ENCODE peak calls at places on chromosomes 2 and 18, in ten cellular contexts. One of them, this sample, is unnamed.
A peak's percentile ranks its signal among the peaks of the same experiment; 100 is the strongest.

GRCh38 chr2:240192661-240193060 is 52.2 kb upstream of the OTOS start:
- DNase-seq in NB4: no peak
- DNase-seq in tibial nerve: no peak
- DNase-seq in right lobe of liver: no peak
- DNase-seq in A549: no peak
- DNase-seq in IMR-90: no peak
- DNase-seq in lower leg skin: no peak
- DNase-seq in HepG2: no peak
- DNase-seq in body of pancreas: no peak
- DNase-seq in esophagus squamous epithelium: no peak
- DNase-seq in this sample: no peak

GRCh38 chr2:10820562-10820961 is 8.0 kb upstream of the PDIA6 start:
- DNase-seq in NB4: no peak
- DNase-seq in tibial nerve: no peak
- DNase-seq in right lobe of liver: no peak
- DNase-seq in A549: no peak
- DNase-seq in IMR-90: no peak
- DNase-seq in lower leg skin: peak; percentile 78
- DNase-seq in HepG2: no peak
- DNase-seq in body of pancreas: peak; percentile 48
- DNase-seq in esophagus squamous epithelium: no peak
- DNase-seq in this sample: no peak

GRCh38 chr2:176536739-176537138 is 267.5 kb downstream of the MTX2 start:
- DNase-seq in NB4: no peak
- DNase-seq in tibial nerve: no peak
- DNase-seq in right lobe of liver: no peak
- DNase-seq in A549: no peak
- DNase-seq in IMR-90: no peak
- DNase-seq in lower leg skin: no peak
- DNase-seq in HepG2: no peak
- DNase-seq in body of pancreas: no peak
- DNase-seq in esophagus squamous epithelium: no peak
- DNase-seq in this sample: no peak

GRCh38 chr18:9526458-9526857 is 51.1 kb downstream of the RALBP1 start:
- DNase-seq in NB4: no peak
- DNase-seq in tibial nerve: no peak
- DNase-seq in right lobe of liver: no peak
- DNase-seq in A549: no peak
- DNase-seq in IMR-90: no peak
- DNase-seq in lower leg skin: no peak
- DNase-seq in HepG2: no peak
- DNase-seq in body of pancreas: no peak
- DNase-seq in esophagus squamous epithelium: no peak
- DNase-seq in this sample: no peak

GRCh38 chr2:201959626-201960025 is 74.0 kb upstream of the FZD7 start:
- DNase-seq in NB4: no peak
- DNase-seq in tibial nerve: no peak
- DNase-seq in right lobe of liver: no peak
- DNase-seq in A549: no peak
- DNase-seq in IMR-90: no peak
- DNase-seq in lower leg skin: no peak
- DNase-seq in HepG2: no peak
- DNase-seq in body of pancreas: no peak
- DNase-seq in esophagus squamous epithelium: no peak
- DNase-seq in this sample: no peak

GRCh38 chr2:227653419-227653818 is 13.2 kb upstream of the SCYGR5 start:
- DNase-seq in NB4: no peak
- DNase-seq in tibial nerve: no peak
- DNase-seq in right lobe of liver: peak; percentile 37
- DNase-seq in A549: peak; percentile 93
- DNase-seq in IMR-90: peak; percentile 27
- DNase-seq in lower leg skin: no peak
- DNase-seq in HepG2: peak; percentile 84
- DNase-seq in body of pancreas: no peak
- DNase-seq in esophagus squamous epithelium: no peak
- DNase-seq in this sample: no peak

GRCh38 chr2:167637726-167638125 is 609.7 kb downstream of the STK39 start:
- DNase-seq in NB4: no peak
- DNase-seq in tibial nerve: no peak
- DNase-seq in right lobe of liver: no peak
- DNase-seq in A549: no peak
- DNase-seq in IMR-90: no peak
- DNase-seq in lower leg skin: no peak
- DNase-seq in HepG2: no peak
- DNase-seq in body of pancreas: no peak
- DNase-seq in esophagus squamous epithelium: no peak
- DNase-seq in this sample: no peak

GRCh38 chr18:48785091-48785614 is 165.6 kb downstream of the SMAD7 start:
- DNase-seq in NB4: peak; percentile 46
- DNase-seq in tibial nerve: no peak
- DNase-seq in right lobe of liver: peak; percentile 40
- DNase-seq in A549: no peak
- DNase-seq in IMR-90: no peak
- DNase-seq in lower leg skin: no peak
- DNase-seq in HepG2: no peak
- DNase-seq in body of pancreas: no peak
- DNase-seq in esophagus squamous epithelium: no peak
- DNase-seq in this sample: no peak

GRCh38 chr2:177830881-177831386 is 241.6 kb downstream of the PDE11A start:
- DNase-seq in NB4: no peak
- DNase-seq in tibial nerve: no peak
- DNase-seq in right lobe of liver: no peak
- DNase-seq in A549: no peak
- DNase-seq in IMR-90: no peak
- DNase-seq in lower leg skin: no peak
- DNase-seq in HepG2: no peak
- DNase-seq in body of pancreas: no peak
- DNase-seq in esophagus squamous epithelium: no peak
- DNase-seq in this sample: no peak

GRCh38 chr2:98543214-98543613 is 65.1 kb downstream of the COA5 start:
- DNase-seq in NB4: no peak
- DNase-seq in tibial nerve: no peak
- DNase-seq in right lobe of liver: no peak
- DNase-seq in A549: no peak
- DNase-seq in IMR-90: no peak
- DNase-seq in lower leg skin: no peak
- DNase-seq in HepG2: no peak
- DNase-seq in body of pancreas: no peak
- DNase-seq in esophagus squamous epithelium: no peak
- DNase-seq in this sample: no peak

GRCh38 chr18:79540161-79540913 is 139.3 kb upstream of the CTDP1 start:
- DNase-seq in NB4: no peak
- DNase-seq in tibial nerve: no peak
- DNase-seq in right lobe of liver: no peak
- DNase-seq in A549: no peak
- DNase-seq in IMR-90: no peak
- DNase-seq in lower leg skin: peak; percentile 83
- DNase-seq in HepG2: no peak
- DNase-seq in body of pancreas: no peak
- DNase-seq in esophagus squamous epithelium: no peak
- DNase-seq in this sample: no peak

GRCh38 chr2:224284134-224284946 is 117.6 kb downstream of the FAM124B start:
- DNase-seq in NB4: peak; percentile 47
- DNase-seq in tibial nerve: no peak
- DNase-seq in right lobe of liver: no peak
- DNase-seq in A549: peak; percentile 59
- DNase-seq in IMR-90: peak; percentile 25
- DNase-seq in lower leg skin: no peak
- DNase-seq in HepG2: peak; percentile 73
- DNase-seq in body of pancreas: no peak
- DNase-seq in esophagus squamous epithelium: no peak
- DNase-seq in this sample: peak; percentile 58

GRCh38 chr2:54680397-54681032 is 42.9 kb upstream of the EML6 start:
- DNase-seq in NB4: peak; percentile 61
- DNase-seq in tibial nerve: no peak
- DNase-seq in right lobe of liver: no peak
- DNase-seq in A549: no peak
- DNase-seq in IMR-90: peak; percentile 45
- DNase-seq in lower leg skin: no peak
- DNase-seq in HepG2: no peak
- DNase-seq in body of pancreas: no peak
- DNase-seq in esophagus squamous epithelium: no peak
- DNase-seq in this sample: no peak

GRCh38 chr2:46460241-46460921 is 19.0 kb upstream of the TMEM247 start:
- DNase-seq in NB4: no peak
- DNase-seq in tibial nerve: peak; percentile 58
- DNase-seq in right lobe of liver: no peak
- DNase-seq in A549: no peak
- DNase-seq in IMR-90: no peak
- DNase-seq in lower leg skin: no peak
- DNase-seq in HepG2: peak; percentile 42
- DNase-seq in body of pancreas: peak; percentile 47
- DNase-seq in esophagus squamous epithelium: no peak
- DNase-seq in this sample: no peak

GRCh38 chr2:42585779-42586178 is 17.3 kb downstream of the MTA3 start:
- DNase-seq in NB4: no peak
- DNase-seq in tibial nerve: no peak
- DNase-seq in right lobe of liver: no peak
- DNase-seq in A549: no peak
- DNase-seq in IMR-90: no peak
- DNase-seq in lower leg skin: peak; percentile 23
- DNase-seq in HepG2: peak; percentile 57
- DNase-seq in body of pancreas: no peak
- DNase-seq in esophagus squamous epithelium: no peak
- DNase-seq in this sample: no peak

GRCh38 chr2:56244911-56245530 is 61.2 kb downstream of the CCDC85A start:
- DNase-seq in NB4: no peak
- DNase-seq in tibial nerve: no peak
- DNase-seq in right lobe of liver: no peak
- DNase-seq in A549: no peak
- DNase-seq in IMR-90: no peak
- DNase-seq in lower leg skin: no peak
- DNase-seq in HepG2: no peak
- DNase-seq in body of pancreas: no peak
- DNase-seq in esophagus squamous epithelium: no peak
- DNase-seq in this sample: no peak

GRCh38 chr18:4586729-4587128 is 131.6 kb upstream of the DLGAP1 start:
- DNase-seq in NB4: no peak
- DNase-seq in tibial nerve: no peak
- DNase-seq in right lobe of liver: no peak
- DNase-seq in A549: no peak
- DNase-seq in IMR-90: no peak
- DNase-seq in lower leg skin: no peak
- DNase-seq in HepG2: no peak
- DNase-seq in body of pancreas: no peak
- DNase-seq in esophagus squamous epithelium: no peak
- DNase-seq in this sample: no peak

GRCh38 chr2:239230318-239231052 is 170.3 kb downstream of the HDAC4 start:
- DNase-seq in NB4: peak; percentile 72
- DNase-seq in tibial nerve: no peak
- DNase-seq in right lobe of liver: peak; percentile 55
- DNase-seq in A549: no peak
- DNase-seq in IMR-90: no peak
- DNase-seq in lower leg skin: peak; percentile 83
- DNase-seq in HepG2: no peak
- DNase-seq in body of pancreas: no peak
- DNase-seq in esophagus squamous epithelium: no peak
- DNase-seq in this sample: no peak

GRCh38 chr2:241808051-241808450 is 942 bp upstream of the NEU4 start:
- DNase-seq in NB4: no peak
- DNase-seq in tibial nerve: peak; percentile 12
- DNase-seq in right lobe of liver: no peak
- DNase-seq in A549: no peak
- DNase-seq in IMR-90: no peak
- DNase-seq in lower leg skin: no peak
- DNase-seq in HepG2: peak; percentile 67
- DNase-seq in body of pancreas: no peak
- DNase-seq in esophagus squamous epithelium: no peak
- DNase-seq in this sample: no peak

GRCh38 chr2:157291018-157291417 is 33.5 kb downstream of the GALNT5 start:
- DNase-seq in NB4: no peak
- DNase-seq in tibial nerve: no peak
- DNase-seq in right lobe of liver: no peak
- DNase-seq in A549: peak; percentile 65
- DNase-seq in IMR-90: peak; percentile 13
- DNase-seq in lower leg skin: no peak
- DNase-seq in HepG2: no peak
- DNase-seq in body of pancreas: no peak
- DNase-seq in esophagus squamous epithelium: no peak
- DNase-seq in this sample: no peak

GRCh38 chr2:97740590-97741182 is 27.3 kb downstream of the ZAP70 start:
- DNase-seq in NB4: peak; percentile 65
- DNase-seq in tibial nerve: no peak
- DNase-seq in right lobe of liver: no peak
- DNase-seq in A549: peak; percentile 65
- DNase-seq in IMR-90: peak; percentile 14
- DNase-seq in lower leg skin: peak; percentile 85
- DNase-seq in HepG2: peak; percentile 54
- DNase-seq in body of pancreas: peak; percentile 55
- DNase-seq in esophagus squamous epithelium: no peak
- DNase-seq in this sample: peak; percentile 55

GRCh38 chr2:5501807-5502206 is 190.4 kb upstream of the SOX11 start:
- DNase-seq in NB4: no peak
- DNase-seq in tibial nerve: no peak
- DNase-seq in right lobe of liver: no peak
- DNase-seq in A549: no peak
- DNase-seq in IMR-90: no peak
- DNase-seq in lower leg skin: no peak
- DNase-seq in HepG2: no peak
- DNase-seq in body of pancreas: no peak
- DNase-seq in esophagus squamous epithelium: no peak
- DNase-seq in this sample: no peak
- TF ChIP-seq POLR2A in NB4: no peak
- TF ChIP-seq POLR2A in tibial nerve: no peak
- TF ChIP-seq POLR2A in right lobe of liver: no peak
- TF ChIP-seq POLR2A in A549: no peak
- TF ChIP-seq POLR2A in IMR-90: no peak
- TF ChIP-seq POLR2A in lower leg skin: no peak
- TF ChIP-seq POLR2A in HepG2: no peak
- TF ChIP-seq POLR2A in body of pancreas: no peak
- TF ChIP-seq POLR2A in esophagus squamous epithelium: no peak
- TF ChIP-seq POLR2A in this sample: no peak

GRCh38 chr2:214809751-214810564 is 475 bp upstream of the BARD1 start:
- DNase-seq in NB4: peak; percentile 98
- DNase-seq in tibial nerve: peak; percentile 98
- DNase-seq in right lobe of liver: peak; percentile 100
- DNase-seq in A549: peak; percentile 98
- DNase-seq in IMR-90: peak; percentile 97
- DNase-seq in lower leg skin: peak; percentile 100
- DNase-seq in HepG2: peak; percentile 96
- DNase-seq in body of pancreas: peak; percentile 99
- DNase-seq in esophagus squamous epithelium: peak; percentile 91
- DNase-seq in this sample: peak; percentile 100
- TF ChIP-seq POLR2A in NB4: peak; percentile 77
- TF ChIP-seq POLR2A in tibial nerve: no peak
- TF ChIP-seq POLR2A in right lobe of liver: peak; percentile 32
- TF ChIP-seq POLR2A in A549: peak; percentile 75
- TF ChIP-seq POLR2A in IMR-90: no peak
- TF ChIP-seq POLR2A in lower leg skin: no peak
- TF ChIP-seq POLR2A in HepG2: peak; percentile 89
- TF ChIP-seq POLR2A in body of pancreas: peak; percentile 60
- TF ChIP-seq POLR2A in esophagus squamous epithelium: no peak
- TF ChIP-seq POLR2A in this sample: peak; percentile 25

GRCh38 chr2:49026706-49027105 is 127.6 kb downstream of the FSHR start:
- DNase-seq in NB4: no peak
- DNase-seq in tibial nerve: no peak
- DNase-seq in right lobe of liver: no peak
- DNase-seq in A549: no peak
- DNase-seq in IMR-90: no peak
- DNase-seq in lower leg skin: no peak
- DNase-seq in HepG2: no peak
- DNase-seq in body of pancreas: no peak
- DNase-seq in esophagus squamous epithelium: no peak
- DNase-seq in this sample: no peak
- TF ChIP-seq POLR2A in NB4: no peak
- TF ChIP-seq POLR2A in tibial nerve: no peak
- TF ChIP-seq POLR2A in right lobe of liver: no peak
- TF ChIP-seq POLR2A in A549: no peak
- TF ChIP-seq POLR2A in IMR-90: no peak
- TF ChIP-seq POLR2A in lower leg skin: no peak
- TF ChIP-seq POLR2A in HepG2: no peak
- TF ChIP-seq POLR2A in body of pancreas: no peak
- TF ChIP-seq POLR2A in esophagus squamous epithelium: no peak
- TF ChIP-seq POLR2A in this sample: no peak

GRCh38 chr18:12947355-12948054 is at the start of gene SEH1L:
- DNase-seq in NB4: peak; percentile 97
- DNase-seq in tibial nerve: peak; percentile 98
- DNase-seq in right lobe of liver: peak; percentile 100
- DNase-seq in A549: peak; percentile 98
- DNase-seq in IMR-90: peak; percentile 98
- DNase-seq in lower leg skin: peak; percentile 100
- DNase-seq in HepG2: peak; percentile 87
- DNase-seq in body of pancreas: peak; percentile 100
- DNase-seq in esophagus squamous epithelium: peak; percentile 98
- DNase-seq in this sample: peak; percentile 100
- TF ChIP-seq POLR2A in NB4: peak; percentile 34
- TF ChIP-seq POLR2A in tibial nerve: peak; percentile 74
- TF ChIP-seq POLR2A in right lobe of liver: peak; percentile 72
- TF ChIP-seq POLR2A in A549: peak; percentile 54
- TF ChIP-seq POLR2A in IMR-90: peak; percentile 34
- TF ChIP-seq POLR2A in lower leg skin: no peak
- TF ChIP-seq POLR2A in HepG2: no peak
- TF ChIP-seq POLR2A in body of pancreas: peak; percentile 86
- TF ChIP-seq POLR2A in esophagus squamous epithelium: no peak
- TF ChIP-seq POLR2A in this sample: peak; percentile 49

This sample was measured in erythroblast.